ENCODE peak calls at places on chromosomes 1 and 21, in four cellular contexts. C is H7, I is renal cortical epithelial cell, N is GM18507. B is an unnamed sample.

GRCh38 chr1:168693872-168694238 is 35.2 kb downstream of the DPT start:
- DNase-seq in C (no peak), I (peak; percentile 53), N (no peak), B (no peak)

GRCh38 chr1:114075082-114075481 is 78.6 kb downstream of the SYT6 start:
- DNase-seq in C (no peak), I (no peak), N (no peak), B (no peak)

GRCh38 chr1:40880813-40881549 is 18.8 kb upstream of the CITED4 start:
- DNase-seq in C (no peak), I (no peak), N (no peak), B (no peak)

GRCh38 chr1:66944330-66945274 is 19.8 kb downstream of the MIER1 start:
- DNase-seq in C (no peak), I (peak; percentile 91), N (no peak), B (no peak)

GRCh38 chr1:52970149-52970548 is 43.1 kb downstream of the SCP2 start:
- DNase-seq in C (peak; percentile 44), I (peak; percentile 76), N (no peak), B (no peak)

GRCh38 chr1:41328011-41328615 is 33.1 kb upstream of the FOXO6 start:
- DNase-seq in C (no peak), I (no peak), N (no peak), B (no peak)

GRCh38 chr1:3717715-3718601 is 34.3 kb upstream of the CCDC27 start:
- DNase-seq in C (peak; percentile 100), I (no peak), N (peak; percentile 42), B (no peak)

GRCh38 chr1:173122344-173122880 is 71.7 kb upstream of the TNFSF18 start:
- DNase-seq in C (no peak), I (peak; percentile 13), N (no peak), B (no peak)

GRCh38 chr21:28078126-28078525 is 914.6 kb downstream of the LTN1 start:
- DNase-seq in C (no peak), I (no peak), N (no peak), B (no peak)

GRCh38 chr21:14864211-14865021 is 200.4 kb downstream of the NRIP1 start:
- DNase-seq in C (no peak), I (peak; percentile 92), N (no peak), B (no peak)

GRCh38 chr21:34770581-34770980 is 101.8 kb downstream of the CLIC6 start:
- DNase-seq in C (no peak), I (no peak), N (no peak), B (no peak)

GRCh38 chr1:163596541-163597258 is 274.9 kb downstream of the NUF2 start:
- DNase-seq in C (no peak), I (peak; percentile 2), N (no peak), B (no peak)

GRCh38 chr1:115255154-115255553 is 82.9 kb downstream of the NGF start:
- DNase-seq in C (no peak), I (no peak), N (no peak), B (no peak)

GRCh38 chr21:26800455-26801454 is 44.5 kb downstream of the ADAMTS1 start:
- DNase-seq in C (no peak), I (no peak), N (no peak), B (no peak)

GRCh38 chr1:75171876-75172275 is 37.7 kb downstream of the LHX8 start:
- DNase-seq in C (no peak), I (no peak), N (no peak), B (no peak)

GRCh38 chr21:45391743-45392079 is 13.3 kb upstream of the COL18A1 start:
- DNase-seq in C (no peak), I (no peak), N (no peak), B (no peak)

GRCh38 chr1:1293618-1294249 is 13.5 kb downstream of the SCNN1D start:
- DNase-seq in C (peak; percentile 98), I (no peak), N (no peak), B (no peak)

GRCh38 chr1:192363177-192363576 is 46.4 kb downstream of the RGS21 start:
- DNase-seq in C (no peak), I (no peak), N (no peak), B (no peak)

GRCh38 chr1:153945131-153945794 is 1.3 kb downstream of the DENND4B start:
- DNase-seq in C (peak; percentile 67), I (peak; percentile 30), N (no peak), B (no peak)

GRCh38 chr1:39529901-39530535 is 38.6 kb downstream of the BMP8A start:
- DNase-seq in C (no peak), I (no peak), N (no peak), B (no peak)

GRCh38 chr1:192788184-192788583 is 20.7 kb upstream of the RGS2 start:
- DNase-seq in C (no peak), I (peak; percentile 37), N (no peak), B (no peak)

GRCh38 chr1:12528021-12528852 is 89.8 kb downstream of the DHRS3 start:
- DNase-seq in C (peak; percentile 25), I (peak; percentile 81), N (no peak), B (no peak)

GRCh38 chr1:76726251-76726650 is 141.0 kb upstream of the ST6GALNAC5 start:
- DNase-seq in C (no peak), I (no peak), N (no peak), B (no peak)